ENCODE peak calls at places on chromosomes 7 and 10, in seven cellular contexts. One of them, this sample, is unnamed.

GRCh38 chr7:40723829-40724228 is 589.0 kb downstream of the SUGCT start:
- DNase-seq in tibial nerve: no peak
- DNase-seq in tibial artery: no peak
- DNase-seq in CD4-positive, alpha-beta T cell: no peak
- DNase-seq in lower lobe of right lung: no peak
- DNase-seq in fibroblast of lung: no peak
- DNase-seq in A549: no peak
- DNase-seq in this sample: no peak

GRCh38 chr10:99329238-99329890 is at the start of gene CNNM1:
- DNase-seq in tibial nerve: no peak
- DNase-seq in tibial artery: no peak
- DNase-seq in CD4-positive, alpha-beta T cell: peak
- DNase-seq in lower lobe of right lung: peak
- DNase-seq in fibroblast of lung: peak
- DNase-seq in A549: peak
- DNase-seq in this sample: peak

GRCh38 chr7:50826371-50827172 is 43.9 kb upstream of the GRB10 start:
- DNase-seq in tibial nerve: no peak
- DNase-seq in tibial artery: no peak
- DNase-seq in CD4-positive, alpha-beta T cell: no peak
- DNase-seq in lower lobe of right lung: no peak
- DNase-seq in fibroblast of lung: peak
- DNase-seq in A549: peak
- DNase-seq in this sample: no peak

GRCh38 chr7:107860981-107861652 is 29.9 kb upstream of the DLD start:
- DNase-seq in tibial nerve: no peak
- DNase-seq in tibial artery: no peak
- DNase-seq in CD4-positive, alpha-beta T cell: no peak
- DNase-seq in lower lobe of right lung: no peak
- DNase-seq in fibroblast of lung: no peak
- DNase-seq in A549: no peak
- DNase-seq in this sample: no peak

GRCh38 chr7:4531236-4531635 is 150.9 kb upstream of the FOXK1 start:
- DNase-seq in tibial nerve: no peak
- DNase-seq in tibial artery: no peak
- DNase-seq in CD4-positive, alpha-beta T cell: no peak
- DNase-seq in lower lobe of right lung: no peak
- DNase-seq in fibroblast of lung: no peak
- DNase-seq in A549: no peak
- DNase-seq in this sample: no peak

GRCh38 chr7:158811461-158811860 is 17.8 kb downstream of the ESYT2 start:
- DNase-seq in tibial nerve: no peak
- DNase-seq in tibial artery: no peak
- DNase-seq in CD4-positive, alpha-beta T cell: no peak
- DNase-seq in lower lobe of right lung: no peak
- DNase-seq in fibroblast of lung: peak
- DNase-seq in A549: peak
- DNase-seq in this sample: no peak

GRCh38 chr7:47932466-47933037 is 15.7 kb downstream of the PKD1L1 start:
- DNase-seq in tibial nerve: no peak
- DNase-seq in tibial artery: no peak
- DNase-seq in CD4-positive, alpha-beta T cell: no peak
- DNase-seq in lower lobe of right lung: no peak
- DNase-seq in fibroblast of lung: no peak
- DNase-seq in A549: no peak
- DNase-seq in this sample: no peak

GRCh38 chr10:132193907-132194552 is 7.3 kb downstream of the DPYSL4 start:
- DNase-seq in tibial nerve: no peak
- DNase-seq in tibial artery: peak
- DNase-seq in CD4-positive, alpha-beta T cell: no peak
- DNase-seq in lower lobe of right lung: peak
- DNase-seq in fibroblast of lung: no peak
- DNase-seq in A549: no peak
- DNase-seq in this sample: no peak

GRCh38 chr7:12868027-12868426 is 180.6 kb downstream of the ARL4A start:
- DNase-seq in tibial nerve: no peak
- DNase-seq in tibial artery: no peak
- DNase-seq in CD4-positive, alpha-beta T cell: no peak
- DNase-seq in lower lobe of right lung: no peak
- DNase-seq in fibroblast of lung: no peak
- DNase-seq in A549: no peak
- DNase-seq in this sample: no peak

DNA sequence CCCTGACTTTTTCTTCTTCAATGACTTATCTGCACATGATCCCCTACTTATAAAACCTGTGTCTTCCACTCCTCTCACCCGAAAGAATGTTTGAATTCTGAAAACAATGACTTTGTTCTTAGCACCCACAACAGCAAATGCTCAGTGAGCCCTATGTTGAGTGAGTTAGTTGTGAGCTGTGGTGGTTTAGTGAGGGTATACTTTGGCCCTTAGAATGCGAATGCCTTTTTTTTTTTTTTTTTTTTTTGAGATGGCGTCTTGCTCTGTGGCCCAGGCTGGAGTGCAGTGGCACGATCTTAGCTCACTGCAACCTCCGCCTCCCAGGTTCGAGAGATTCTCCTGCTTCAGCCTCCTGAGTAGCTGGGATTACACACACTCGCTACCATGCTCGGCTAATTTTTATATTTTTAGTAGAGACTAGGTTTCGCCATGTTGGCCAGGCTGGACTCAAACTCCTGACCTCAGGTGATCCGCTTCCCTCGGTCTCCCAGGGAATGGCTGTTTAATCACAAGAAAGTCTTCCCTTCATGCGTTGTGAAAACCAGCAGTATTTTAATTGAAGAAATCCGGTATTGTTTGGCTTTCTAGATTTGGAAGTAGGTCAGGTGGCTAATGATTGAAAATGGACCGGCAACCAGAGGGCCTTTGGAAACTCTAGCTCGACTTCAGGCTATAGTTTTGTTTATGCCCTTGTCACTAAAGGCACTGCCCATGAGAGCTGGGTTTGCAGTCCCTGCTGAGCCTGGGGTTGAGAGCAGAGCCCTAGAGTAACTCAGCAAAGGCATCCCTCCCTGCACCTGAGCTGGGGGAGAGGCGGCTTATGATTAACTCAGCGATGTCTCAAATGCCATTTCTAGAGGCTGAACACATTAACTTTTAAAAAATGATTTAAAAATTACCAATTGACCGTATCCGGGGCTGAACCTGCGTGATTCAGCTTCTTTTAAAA is 41.3 kb downstream of the CUX1 start:
- DNase-seq in tibial nerve: no peak
- DNase-seq in tibial artery: no peak
- DNase-seq in CD4-positive, alpha-beta T cell: no peak
- DNase-seq in lower lobe of right lung: no peak
- DNase-seq in fibroblast of lung: no peak
- DNase-seq in A549: peak
- DNase-seq in this sample: no peak
- H3K27ac ChIP-seq in tibial nerve: peak
- H3K27ac ChIP-seq in tibial artery: peak
- H3K27ac ChIP-seq in CD4-positive, alpha-beta T cell: no peak
- H3K27ac ChIP-seq in lower lobe of right lung: peak
- H3K27ac ChIP-seq in fibroblast of lung: no peak
- H3K27ac ChIP-seq in A549: peak
- H3K27ac ChIP-seq in this sample: no peak

GRCh38 chr10:17010363-17011145 is 119.1 kb downstream of the CUBN start:
- DNase-seq in tibial nerve: no peak
- DNase-seq in tibial artery: no peak
- DNase-seq in CD4-positive, alpha-beta T cell: no peak
- DNase-seq in lower lobe of right lung: no peak
- DNase-seq in fibroblast of lung: no peak
- DNase-seq in A549: no peak
- DNase-seq in this sample: no peak

GRCh38 chr10:17007836-17008235 is 121.8 kb downstream of the CUBN start:
- DNase-seq in tibial nerve: no peak
- DNase-seq in tibial artery: no peak
- DNase-seq in CD4-positive, alpha-beta T cell: no peak
- DNase-seq in lower lobe of right lung: no peak
- DNase-seq in fibroblast of lung: peak
- DNase-seq in A549: no peak
- DNase-seq in this sample: no peak

GRCh38 chr10:17006631-17007161 is 122.9 kb downstream of the CUBN start:
- DNase-seq in tibial nerve: no peak
- DNase-seq in tibial artery: no peak
- DNase-seq in CD4-positive, alpha-beta T cell: no peak
- DNase-seq in lower lobe of right lung: peak
- DNase-seq in fibroblast of lung: peak
- DNase-seq in A549: no peak
- DNase-seq in this sample: no peak

GRCh38 chr10:17007381-17007780 is 122.2 kb downstream of the CUBN start:
- DNase-seq in tibial nerve: no peak
- DNase-seq in tibial artery: no peak
- DNase-seq in CD4-positive, alpha-beta T cell: no peak
- DNase-seq in lower lobe of right lung: no peak
- DNase-seq in fibroblast of lung: peak
- DNase-seq in A549: no peak
- DNase-seq in this sample: no peak

DNA sequence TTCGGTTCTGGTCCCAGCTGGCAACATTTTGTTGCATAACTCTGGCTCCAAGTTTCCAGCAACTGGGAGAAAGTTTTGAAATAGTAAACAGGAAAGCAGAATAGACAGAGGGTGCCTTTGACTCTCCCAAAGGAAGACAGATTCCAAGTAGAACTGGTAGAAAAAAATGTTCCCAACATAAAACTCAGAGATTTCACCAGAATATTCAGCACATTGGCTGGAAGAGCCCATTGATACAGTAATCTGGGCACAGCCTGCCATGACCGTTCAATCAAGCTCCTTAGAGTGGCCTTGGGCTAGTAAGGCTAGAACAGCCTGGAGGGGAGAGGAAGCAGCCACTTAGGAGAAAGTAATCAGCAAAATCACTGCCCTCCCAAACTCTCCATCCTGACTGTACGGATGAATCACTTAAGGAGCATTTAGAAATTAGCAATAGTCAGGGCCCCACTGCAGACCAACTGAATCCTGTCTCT is 120.3 kb downstream of the CUBN start:
- DNase-seq in tibial nerve: no peak
- DNase-seq in tibial artery: no peak
- DNase-seq in CD4-positive, alpha-beta T cell: no peak
- DNase-seq in lower lobe of right lung: no peak
- DNase-seq in fibroblast of lung: peak
- DNase-seq in A549: no peak
- DNase-seq in this sample: no peak
- H3K27ac ChIP-seq in tibial nerve: peak
- H3K27ac ChIP-seq in tibial artery: peak
- H3K27ac ChIP-seq in CD4-positive, alpha-beta T cell: no peak
- H3K27ac ChIP-seq in lower lobe of right lung: peak
- H3K27ac ChIP-seq in fibroblast of lung: peak
- H3K27ac ChIP-seq in A549: no peak
- H3K27ac ChIP-seq in this sample: no peak

DNA sequence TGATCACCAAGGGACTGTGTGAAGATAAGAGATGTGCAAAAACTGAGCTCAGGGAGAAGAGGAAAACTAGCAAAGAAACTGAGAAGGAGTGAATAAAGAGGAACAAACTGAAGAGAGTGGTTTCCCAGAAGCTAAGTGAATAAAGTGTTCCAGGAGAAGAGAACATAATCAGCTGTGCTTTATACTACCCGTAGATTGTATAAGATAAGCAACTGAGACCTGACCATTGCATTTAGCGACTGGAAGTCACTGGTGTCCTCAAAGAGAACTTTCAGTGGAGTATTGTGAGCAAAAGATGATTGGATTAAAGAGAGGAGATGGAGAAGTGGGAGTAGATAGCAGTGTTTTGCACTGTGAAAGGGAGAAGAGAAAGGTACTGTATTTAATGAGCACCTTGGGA is 14.6 kb downstream of the PHTF2 start:
- DNase-seq in tibial nerve: no peak
- DNase-seq in tibial artery: no peak
- DNase-seq in CD4-positive, alpha-beta T cell: no peak
- DNase-seq in lower lobe of right lung: no peak
- DNase-seq in fibroblast of lung: no peak
- DNase-seq in A549: no peak
- DNase-seq in this sample: no peak
- H3K27ac ChIP-seq in tibial nerve: no peak
- H3K27ac ChIP-seq in tibial artery: no peak
- H3K27ac ChIP-seq in CD4-positive, alpha-beta T cell: no peak
- H3K27ac ChIP-seq in lower lobe of right lung: no peak
- H3K27ac ChIP-seq in fibroblast of lung: no peak
- H3K27ac ChIP-seq in A549: no peak
- H3K27ac ChIP-seq in this sample: no peak

GRCh38 chr10:109981641-109982040 is 26.1 kb upstream of the ADD3 start:
- DNase-seq in tibial nerve: no peak
- DNase-seq in tibial artery: no peak
- DNase-seq in CD4-positive, alpha-beta T cell: no peak
- DNase-seq in lower lobe of right lung: no peak
- DNase-seq in fibroblast of lung: no peak
- DNase-seq in A549: no peak
- DNase-seq in this sample: no peak

GRCh38 chr10:109977382-109977806 is 30.4 kb upstream of the ADD3 start:
- DNase-seq in tibial nerve: no peak
- DNase-seq in tibial artery: peak
- DNase-seq in CD4-positive, alpha-beta T cell: no peak
- DNase-seq in lower lobe of right lung: no peak
- DNase-seq in fibroblast of lung: no peak
- DNase-seq in A549: peak
- DNase-seq in this sample: no peak

GRCh38 chr10:109979215-109979614 is 28.6 kb upstream of the ADD3 start:
- DNase-seq in tibial nerve: no peak
- DNase-seq in tibial artery: no peak
- DNase-seq in CD4-positive, alpha-beta T cell: no peak
- DNase-seq in lower lobe of right lung: no peak
- DNase-seq in fibroblast of lung: no peak
- DNase-seq in A549: no peak
- DNase-seq in this sample: no peak

GRCh38 chr10:109976657-109977056 is 31.1 kb upstream of the ADD3 start:
- DNase-seq in tibial nerve: no peak
- DNase-seq in tibial artery: no peak
- DNase-seq in CD4-positive, alpha-beta T cell: no peak
- DNase-seq in lower lobe of right lung: no peak
- DNase-seq in fibroblast of lung: no peak
- DNase-seq in A549: no peak
- DNase-seq in this sample: no peak

GRCh38 chr10:109978481-109978880 is 29.3 kb upstream of the ADD3 start:
- DNase-seq in tibial nerve: peak
- DNase-seq in tibial artery: no peak
- DNase-seq in CD4-positive, alpha-beta T cell: peak
- DNase-seq in lower lobe of right lung: no peak
- DNase-seq in fibroblast of lung: peak
- DNase-seq in A549: peak
- DNase-seq in this sample: no peak
- H3K27ac ChIP-seq in tibial nerve: peak
- H3K27ac ChIP-seq in tibial artery: peak
- H3K27ac ChIP-seq in CD4-positive, alpha-beta T cell: no peak
- H3K27ac ChIP-seq in lower lobe of right lung: no peak
- H3K27ac ChIP-seq in fibroblast of lung: peak
- H3K27ac ChIP-seq in A549: no peak
- H3K27ac ChIP-seq in this sample: no peak

DNA sequence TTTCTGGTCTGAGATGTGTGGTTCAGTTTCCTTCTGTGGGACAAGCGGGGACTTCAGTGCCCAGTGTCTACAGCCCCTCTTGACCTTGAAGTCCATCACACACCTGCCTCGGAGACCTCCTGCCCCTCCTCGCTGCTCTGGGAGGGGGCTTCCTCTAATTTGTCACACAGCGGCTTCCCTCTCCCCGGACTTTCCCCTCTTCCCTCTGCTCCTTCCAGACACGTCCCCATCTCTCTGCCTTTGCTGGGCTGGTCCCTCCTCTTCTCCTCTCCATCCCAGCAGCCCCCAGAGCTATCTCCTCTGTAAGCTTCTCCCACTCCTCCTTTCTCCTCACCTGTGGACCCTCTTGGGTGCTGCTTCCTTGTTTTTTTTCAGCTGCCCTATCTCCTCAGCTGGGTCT is 122.2 kb upstream of the SORCS3 start:
- DNase-seq in tibial nerve: no peak
- DNase-seq in tibial artery: no peak
- DNase-seq in CD4-positive, alpha-beta T cell: no peak
- DNase-seq in lower lobe of right lung: no peak
- DNase-seq in fibroblast of lung: no peak
- DNase-seq in A549: no peak
- DNase-seq in this sample: no peak
- H3K27ac ChIP-seq in tibial nerve: no peak
- H3K27ac ChIP-seq in tibial artery: no peak
- H3K27ac ChIP-seq in CD4-positive, alpha-beta T cell: no peak
- H3K27ac ChIP-seq in lower lobe of right lung: no peak
- H3K27ac ChIP-seq in fibroblast of lung: no peak
- H3K27ac ChIP-seq in A549: no peak
- H3K27ac ChIP-seq in this sample: no peak

This sample was measured in substantia nigra.